ENCODE peak calls at places on chromosomes 12 and 14, in five cellular contexts. V, Z, A, O and X are unnamed samples.

GRCh38 chr12:92987846-92988621 is 58.9 kb upstream of the EEA1 start:
- DNase-seq in V (no peak), O (peak), Z (no peak), A (no peak), X (no peak)

GRCh38 chr14:64737391-64738305 is 33.4 kb downstream of the PLEKHG3 start:
- DNase-seq in Z (no peak), V (no peak), A (no peak), O (no peak), X (no peak)

GRCh38 chr12:101642115-101643067 is 47.6 kb downstream of the MYBPC1 start:
- DNase-seq in Z (no peak), A (peak), O (no peak), V (no peak), X (peak)

GRCh38 chr12:128970941-128971340 is 117.7 kb downstream of the GLT1D1 start:
- DNase-seq in V (no peak), Z (no peak), A (no peak), O (no peak), X (no peak)

GRCh38 chr12:3295648-3296408 is 195.2 kb upstream of the PRMT8 start:
- DNase-seq in Z (peak), V (no peak), O (no peak), A (no peak), X (no peak)

GRCh38 chr14:56870336-56870735 is 60.1 kb upstream of the OTX2 start:
- DNase-seq in A (no peak), Z (no peak), V (no peak), O (no peak), X (no peak)

GRCh38 chr12:122790393-122791075 is 16.2 kb downstream of the CCDC62 start:
- DNase-seq in A (no peak), V (no peak), Z (peak), O (no peak), X (no peak)

GRCh38 chr14:105841022-105842009 is 314.9 kb downstream of the TMEM121 start:
- DNase-seq in Z (no peak), A (no peak), V (no peak), O (no peak), X (no peak)

GRCh38 chr12:56286044-56286830 is 13.9 kb downstream of the CS start:
- DNase-seq in V (no peak), Z (no peak), A (no peak), O (no peak), X (no peak)

DNA sequence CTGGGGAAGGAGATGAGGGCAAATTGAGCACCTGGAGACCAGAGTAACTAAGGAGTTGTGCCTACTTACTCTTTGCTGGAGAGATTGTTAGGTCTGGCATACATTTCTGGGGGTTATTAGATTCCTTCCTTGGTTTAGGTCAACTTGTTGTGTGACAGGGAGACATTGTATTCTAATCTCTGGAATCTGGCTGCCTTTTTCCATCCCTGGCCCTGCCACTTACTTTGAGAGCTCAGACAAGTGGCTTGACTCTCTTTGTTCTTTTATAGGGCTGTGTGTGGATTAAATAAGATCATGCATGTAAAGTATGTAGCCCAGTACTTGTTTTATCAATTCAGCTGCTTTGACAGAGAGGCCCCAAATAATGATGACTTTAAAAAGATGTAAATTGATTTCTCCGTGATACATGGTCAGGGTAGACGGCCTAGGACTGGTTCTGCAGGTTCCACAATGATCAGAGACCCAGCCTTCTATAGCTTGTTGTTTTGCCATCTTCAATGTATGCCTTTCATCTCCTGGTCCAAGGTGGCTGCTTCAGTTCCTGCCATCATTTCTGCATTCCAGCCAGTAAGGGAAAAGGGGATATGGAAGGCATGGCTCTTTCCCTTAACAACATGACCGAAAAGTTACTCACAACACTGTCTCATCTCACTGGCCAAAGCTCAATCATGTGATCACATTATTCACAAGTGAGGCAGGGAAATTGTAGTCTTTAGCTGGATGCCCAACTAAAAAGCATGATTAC is 72.6 kb downstream of the CHST11 start:
- DNase-seq in Z (no peak), O (no peak), V (no peak), A (no peak), X (no peak)
- TF ChIP-seq RAD21 in Z (no peak), O (no peak), V (no peak), A (no peak), X (no peak)

DNA sequence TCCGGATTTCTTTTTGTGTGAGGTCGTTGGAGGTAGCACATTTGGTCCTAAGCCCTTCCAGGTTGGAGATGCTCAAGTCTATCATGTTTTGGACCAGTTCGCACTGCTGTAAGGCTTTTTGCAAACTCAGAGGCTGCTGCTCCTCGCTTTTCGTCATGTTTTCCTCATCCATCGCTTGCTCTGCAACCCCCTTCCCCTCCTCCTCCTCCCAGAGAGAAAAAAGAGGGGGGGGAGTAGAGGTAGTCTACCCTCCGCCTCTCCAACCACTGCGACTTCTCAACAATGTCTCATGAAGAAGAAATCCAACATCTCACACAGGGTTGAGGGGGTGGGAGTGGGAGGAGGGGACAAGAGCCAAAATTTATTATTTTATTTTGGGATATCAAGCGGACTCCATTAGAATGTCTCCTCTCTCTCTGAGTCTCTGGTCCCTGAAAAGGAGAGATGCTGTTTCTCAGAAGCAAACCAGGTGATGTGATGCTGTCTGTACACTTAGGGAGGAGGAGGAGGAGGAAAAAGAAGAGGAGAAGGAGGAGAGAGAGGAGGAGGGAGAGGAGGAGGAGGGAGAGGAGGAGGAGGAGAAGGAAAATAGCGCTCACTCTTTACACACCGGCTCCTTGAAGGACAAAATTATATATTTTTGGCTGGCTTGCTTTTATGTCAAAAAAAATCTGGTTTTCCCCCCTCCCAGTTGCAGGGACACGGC is 553 bp downstream of the KSR2 start:
- DNase-seq in V (no peak), Z (no peak), A (no peak), O (no peak), X (peak)
- TF ChIP-seq RAD21 in V (no peak), Z (no peak), A (no peak), O (no peak), X (no peak)

DNA sequence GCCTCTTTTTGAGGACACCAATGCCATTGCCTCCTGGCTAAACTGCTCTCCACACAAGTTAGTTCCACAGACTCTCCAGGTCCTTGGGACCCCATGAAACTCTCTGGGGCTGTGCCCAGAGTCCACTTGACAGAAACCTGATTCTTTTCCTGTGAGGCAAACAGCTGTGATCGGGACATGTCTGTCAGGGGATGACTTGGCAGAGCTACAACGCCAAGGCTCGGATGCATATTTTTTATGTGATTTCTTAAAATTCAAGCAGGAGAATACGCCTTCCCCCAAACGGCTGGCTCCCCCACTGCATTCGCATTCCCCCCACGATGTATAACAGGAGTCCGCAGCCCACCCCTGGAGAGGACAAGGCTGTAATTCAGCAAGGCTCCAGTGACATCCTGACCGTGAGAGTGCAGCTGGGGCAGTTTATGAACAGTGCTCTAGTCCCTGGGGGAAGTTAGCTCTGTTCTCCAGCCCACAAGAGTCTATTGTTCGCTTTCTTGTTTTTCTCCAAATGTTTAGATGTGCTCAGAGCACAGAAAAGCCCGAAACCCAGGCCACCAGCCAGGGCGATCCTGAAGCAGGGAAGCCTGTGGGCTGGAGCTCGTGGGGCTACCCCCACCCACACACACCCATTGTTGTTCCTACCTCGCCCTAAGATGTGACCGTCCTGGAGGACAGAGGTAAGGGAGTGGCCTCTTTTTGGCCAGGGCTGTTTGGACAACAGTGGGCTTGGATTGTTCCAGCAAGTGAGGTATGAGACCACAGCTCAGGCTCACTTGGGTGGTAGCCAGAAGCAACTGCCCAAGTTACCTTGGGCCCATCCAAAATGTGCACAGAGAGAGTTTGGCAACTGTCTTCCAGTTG is 159.5 kb downstream of the ZFP36L1 start:
- DNase-seq in O (no peak), V (no peak), Z (no peak), A (no peak), X (no peak)
- TF ChIP-seq RAD21 in O (no peak), V (no peak), Z (no peak), A (no peak), X (no peak)

GRCh38 chr12:68431786-68432185 is 99.6 kb upstream of the MDM1 start:
- DNase-seq in Z (no peak), V (no peak), O (no peak), A (no peak), X (no peak)
- TF ChIP-seq RAD21 in Z (no peak), V (no peak), O (no peak), A (no peak), X (no peak)

GRCh38 chr12:52493172-52493571 is at the start of gene KRT6A:
- DNase-seq in V (no peak), O (no peak), Z (no peak), A (no peak), X (no peak)
- TF ChIP-seq RAD21 in V (no peak), O (no peak), Z (no peak), A (no peak), X (no peak)

GRCh38 chr14:90559811-90560492 is 163.1 kb downstream of the CALM1 start:
- DNase-seq in V (no peak), A (no peak), O (no peak), Z (no peak), X (no peak)

GRCh38 chr14:90561920-90562319 is 165.1 kb downstream of the CALM1 start:
- DNase-seq in A (no peak), O (no peak), Z (no peak), V (no peak), X (no peak)

GRCh38 chr14:90561031-90561430 is 164.2 kb downstream of the CALM1 start:
- DNase-seq in A (no peak), O (no peak), Z (no peak), V (no peak), X (no peak)

GRCh38 chr14:90558983-90559590 is 162.3 kb downstream of the CALM1 start:
- DNase-seq in V (no peak), A (no peak), O (no peak), Z (no peak), X (no peak)

DNA sequence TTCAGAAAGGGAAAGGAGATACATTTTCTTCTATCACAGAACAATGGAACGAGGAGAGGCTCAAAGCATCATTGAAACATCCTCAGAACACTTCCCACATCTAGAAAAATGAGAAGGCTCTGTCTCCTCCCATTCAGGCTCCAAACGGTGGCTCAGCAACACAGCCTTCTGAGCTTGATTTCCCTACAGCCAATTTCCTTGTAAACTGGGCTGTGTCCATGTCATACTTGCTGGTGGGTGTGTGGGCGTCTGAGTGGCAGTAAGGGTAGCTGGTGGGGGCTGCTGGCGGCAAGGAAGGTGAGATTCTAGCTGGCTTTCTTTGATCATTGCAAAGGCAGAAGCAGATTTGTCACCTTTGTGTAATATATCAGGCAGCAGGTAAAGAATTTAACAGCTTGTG is 163.7 kb downstream of the CALM1 start:
- DNase-seq in V (no peak), Z (no peak), O (no peak), A (no peak), X (no peak)
- TF ChIP-seq RAD21 in V (no peak), Z (no peak), O (no peak), A (no peak), X (no peak)

DNA sequence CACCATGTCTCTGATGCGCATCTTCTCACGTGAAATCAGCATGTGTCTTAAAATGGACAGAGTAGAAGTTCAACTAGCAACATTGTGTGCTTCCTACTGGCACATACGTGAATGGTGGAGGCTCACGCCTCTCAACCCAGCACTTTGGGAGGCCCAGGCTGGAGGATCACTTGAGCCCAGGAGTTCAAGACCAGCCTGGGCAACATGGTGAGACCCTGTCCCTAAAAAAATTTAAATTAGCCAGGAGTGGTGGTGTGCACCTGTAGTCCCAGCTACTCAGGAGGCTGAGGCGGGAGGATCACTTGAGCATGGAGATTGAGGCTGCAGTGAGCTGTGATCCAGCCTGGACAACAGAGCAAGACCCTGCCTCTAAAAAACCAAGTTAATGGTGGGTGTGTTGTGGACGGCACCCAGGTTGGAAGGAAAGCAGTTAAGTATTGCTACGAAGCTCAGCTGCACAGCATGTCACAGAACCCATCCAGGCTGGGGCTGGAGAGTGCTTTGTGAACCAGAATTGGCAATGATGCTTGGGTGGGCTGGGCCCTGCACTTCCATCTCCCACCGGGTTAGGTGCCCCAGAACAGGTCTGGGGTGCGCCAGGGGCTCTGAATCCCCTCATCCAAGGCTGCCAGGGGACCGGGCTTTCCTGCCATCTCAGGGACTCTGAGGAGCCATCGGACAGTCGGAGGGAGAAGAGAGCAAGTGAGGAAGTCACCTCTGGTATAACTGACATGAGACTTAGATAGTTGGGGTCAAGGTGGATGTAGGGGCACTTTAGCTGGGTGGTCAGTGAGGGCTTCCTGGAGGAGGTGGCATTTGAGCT is 33.0 kb upstream of the ULK1 start:
- DNase-seq in V (no peak), A (no peak), Z (no peak), O (no peak), X (no peak)
- TF ChIP-seq RAD21 in V (no peak), A (no peak), Z (no peak), O (no peak), X (no peak)

DNA sequence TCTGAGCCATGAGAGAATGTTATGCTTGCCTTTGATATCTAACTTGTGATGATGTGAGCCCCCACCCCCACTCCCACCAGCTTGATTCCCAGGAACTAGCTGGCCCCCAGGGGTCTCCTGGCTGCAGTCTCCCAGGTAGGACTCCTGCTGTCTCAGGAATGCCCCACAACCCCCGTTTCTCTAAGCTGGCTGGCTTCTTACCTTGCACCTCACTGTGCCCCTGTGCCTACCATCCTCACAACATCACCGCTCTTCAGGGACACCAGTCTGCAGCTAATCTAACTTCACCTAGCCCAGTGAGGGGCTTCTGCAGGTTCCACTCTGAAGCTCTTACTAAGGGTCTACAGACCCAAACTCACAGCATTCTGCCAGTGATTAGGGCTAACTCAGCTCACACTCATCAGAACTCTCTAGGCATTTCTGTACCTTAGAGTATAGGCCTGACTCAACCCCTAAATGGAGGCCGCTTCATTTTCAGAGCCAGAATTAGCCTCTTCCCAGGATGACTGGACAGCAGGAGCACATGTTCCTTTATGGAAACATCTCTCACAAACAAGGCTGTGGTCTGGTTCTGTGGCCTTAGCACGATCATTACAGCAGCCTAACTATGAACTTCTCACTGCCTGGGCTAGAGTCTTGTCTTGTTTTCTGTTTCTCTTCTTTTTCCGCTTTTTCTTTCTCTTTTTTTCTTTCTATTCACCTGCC is 72.8 kb upstream of the IFNG-AS1 start:
- DNase-seq in O (no peak), A (no peak), Z (peak), V (no peak), X (no peak)
- TF ChIP-seq RAD21 in O (no peak), A (no peak), Z (no peak), V (no peak), X (no peak)